ENCODE peak calls at places on chromosomes 5 and 9, in six cellular contexts. H is nephron progenitor cell, U is left ventricle myocardium inferior, I is lower leg skin, D is AG09309, O is fibroblast of pulmonary artery. F is an unnamed sample.

GRCh38 chr9:3848445-3849114 is 322.8 kb upstream of the RFX3 start:
- DNase-seq in H (peak), U (no peak), I (peak), D (no peak), O (peak), F (peak)

GRCh38 chr9:31119882-31120481 is 1264.5 kb upstream of the ACO1 start:
- DNase-seq in H (no peak), U (no peak), I (no peak), D (no peak), O (peak), F (peak)

GRCh38 chr5:140402258-140403074 is 833 bp downstream of the ANKHD1 start:
- DNase-seq in H (peak), U (peak), I (peak), D (no peak), O (peak), F (peak)

GRCh38 chr9:128155736-128156500 is 4.1 kb upstream of the BBLN start:
- DNase-seq in H (no peak), U (no peak), I (no peak), D (no peak), O (no peak), F (no peak)

GRCh38 chr9:130348881-130349280 is 83.3 kb downstream of the HMCN2 start:
- DNase-seq in H (no peak), U (no peak), I (no peak), D (no peak), O (no peak), F (no peak)

GRCh38 chr5:103120607-103121200 is 603 bp downstream of the PPIP5K2 start:
- DNase-seq in H (peak), U (no peak), I (no peak), D (no peak), O (peak), F (no peak)

GRCh38 chr5:34511063-34511462 is 145.1 kb upstream of the RAI14 start:
- DNase-seq in H (no peak), U (no peak), I (no peak), D (no peak), O (no peak), F (no peak)

GRCh38 chr5:90557871-90558270 is 726 bp upstream of the ADGRV1 start:
- DNase-seq in H (no peak), U (no peak), I (no peak), D (no peak), O (no peak), F (no peak)

GRCh38 chr9:130770679-130771442 is 64.2 kb upstream of the ABL1 start:
- DNase-seq in H (no peak), U (no peak), I (no peak), D (peak), O (peak), F (no peak)

GRCh38 chr5:96189028-96189826 is 227.6 kb upstream of the ELL2 start:
- DNase-seq in H (no peak), U (no peak), I (no peak), D (no peak), O (no peak), F (no peak)
- TF ChIP-seq CTCF in H (no peak), U (no peak), I (no peak), D (no peak), O (no peak), F (no peak)

GRCh38 chr5:43432486-43433365 is 20.5 kb upstream of the CCL28 start:
- DNase-seq in H (no peak), U (peak), I (peak), D (peak), O (peak), F (no peak)

GRCh38 chr5:43433381-43433780 is 21.2 kb upstream of the CCL28 start:
- DNase-seq in H (no peak), U (no peak), I (no peak), D (no peak), O (no peak), F (no peak)

GRCh38 chr5:43437062-43437660 is 25.0 kb upstream of the CCL28 start:
- DNase-seq in H (no peak), U (no peak), I (no peak), D (no peak), O (no peak), F (no peak)
- TF ChIP-seq CTCF in H (no peak), U (no peak), I (no peak), D (no peak), O (no peak), F (no peak)

GRCh38 chr5:172981931-172982330 is 1.6 kb upstream of the ATP6V0E1 start:
- DNase-seq in H (no peak), U (no peak), I (no peak), D (no peak), O (no peak), F (no peak)

GRCh38 chr5:172979778-172980177 is 3.8 kb upstream of the ATP6V0E1 start:
- DNase-seq in H (no peak), U (no peak), I (no peak), D (no peak), O (no peak), F (no peak)

GRCh38 chr5:172985596-172985995 is 2.0 kb downstream of the ATP6V0E1 start:
- DNase-seq in H (no peak), U (no peak), I (no peak), D (no peak), O (no peak), F (no peak)

GRCh38 chr5:172983542-172984243 is at the start of gene ATP6V0E1:
- DNase-seq in H (peak), U (peak), I (peak), D (peak), O (peak), F (peak)

GRCh38 chr5:172984244-172984953 is 828 bp downstream of the ATP6V0E1 start:
- DNase-seq in H (peak), U (peak), I (peak), D (peak), O (peak), F (peak)
- TF ChIP-seq CTCF in H (no peak), U (peak), I (no peak), D (peak), O (peak), F (no peak)

GRCh38 chr5:127878174-127878750 is 175.1 kb downstream of the CCDC192 start:
- DNase-seq in H (peak), U (peak), I (no peak), D (no peak), O (peak), F (peak)
- TF ChIP-seq CTCF in H (peak), U (peak), I (no peak), D (peak), O (peak), F (peak)

GRCh38 chr5:169648725-169649124 is 11.7 kb downstream of the DOCK2 start:
- DNase-seq in H (no peak), U (peak), I (no peak), D (no peak), O (peak), F (no peak)
- TF ChIP-seq CTCF in H (no peak), U (no peak), I (no peak), D (no peak), O (no peak), F (no peak)

GRCh38 chr9:88992556-88992955 is 1.3 kb downstream of the S1PR3 start:
- DNase-seq in H (no peak), U (no peak), I (no peak), D (no peak), O (no peak), F (no peak)

GRCh38 chr9:88993327-88993726 is 2.1 kb downstream of the S1PR3 start:
- DNase-seq in H (no peak), U (no peak), I (no peak), D (no peak), O (peak), F (no peak)

GRCh38 chr9:88990721-88991065 is 575 bp upstream of the S1PR3 start:
- DNase-seq in H (peak), U (no peak), I (no peak), D (no peak), O (no peak), F (peak)

GRCh38 chr9:88989961-88990570 is 1.2 kb upstream of the S1PR3 start:
- DNase-seq in H (peak), U (no peak), I (no peak), D (no peak), O (no peak), F (no peak)

DNA sequence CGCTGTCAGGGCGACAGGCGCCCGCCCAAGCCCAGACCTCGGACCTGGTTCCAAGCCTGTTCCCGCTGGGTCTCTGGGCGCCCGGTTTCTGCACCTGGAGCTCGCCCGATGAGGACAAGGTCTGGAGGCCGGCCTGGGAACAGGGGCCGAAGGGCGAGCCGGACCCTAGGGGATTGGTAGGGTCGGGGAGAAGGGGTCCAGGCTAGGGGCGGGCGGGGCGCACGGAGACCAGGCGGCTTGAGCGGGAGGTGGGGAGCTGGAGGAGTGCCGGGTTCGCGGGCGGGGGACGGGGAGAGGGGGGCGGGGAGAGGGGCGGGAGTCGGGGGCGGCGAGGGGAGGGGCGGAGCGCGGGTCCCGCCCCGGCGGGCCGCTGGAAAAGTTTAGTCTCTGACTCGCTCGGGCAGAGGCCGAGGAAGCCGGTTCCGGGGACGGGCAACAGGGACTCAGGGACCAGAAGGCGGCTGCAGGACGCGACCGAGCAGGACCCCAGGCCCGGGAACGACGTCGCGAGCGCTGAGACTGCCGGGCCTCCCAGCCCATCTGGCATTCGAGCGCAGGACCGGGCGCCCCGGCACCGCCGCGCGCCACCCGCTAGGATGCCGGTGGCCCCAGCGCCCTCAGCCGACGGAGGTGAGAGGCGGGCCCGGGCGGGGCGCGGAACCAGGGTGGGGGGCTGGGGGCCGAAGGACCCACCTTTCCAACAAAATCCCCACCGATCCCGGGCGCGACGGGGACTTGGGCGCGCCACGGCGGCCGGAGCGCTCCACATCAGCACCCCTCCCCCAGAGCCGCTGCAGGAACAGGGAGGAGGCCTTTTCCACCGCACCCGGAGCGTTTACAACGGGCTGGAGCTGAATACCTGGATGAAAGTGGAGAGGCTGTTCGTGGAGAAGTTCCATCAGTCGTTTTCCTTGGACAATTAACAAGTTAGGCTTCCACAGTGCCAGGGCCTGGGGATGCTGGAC is at the start of gene S1PR3:
- DNase-seq in H (peak), U (peak), I (no peak), D (no peak), O (no peak), F (peak)
- TF ChIP-seq CTCF in H (no peak), U (peak), I (no peak), D (no peak), O (no peak), F (no peak)

GRCh38 chr9:73141282-73141681 is 10.4 kb upstream of the ANXA1 start:
- DNase-seq in H (no peak), U (no peak), I (no peak), D (no peak), O (no peak), F (no peak)

GRCh38 chr9:73135394-73135793 is 16.3 kb upstream of the ANXA1 start:
- DNase-seq in H (no peak), U (no peak), I (no peak), D (no peak), O (no peak), F (no peak)

GRCh38 chr9:73137914-73138313 is 13.8 kb upstream of the ANXA1 start:
- DNase-seq in H (no peak), U (no peak), I (no peak), D (no peak), O (no peak), F (no peak)

GRCh38 chr9:73133921-73134407 is 17.7 kb upstream of the ANXA1 start:
- DNase-seq in H (no peak), U (no peak), I (peak), D (no peak), O (no peak), F (no peak)

DNA sequence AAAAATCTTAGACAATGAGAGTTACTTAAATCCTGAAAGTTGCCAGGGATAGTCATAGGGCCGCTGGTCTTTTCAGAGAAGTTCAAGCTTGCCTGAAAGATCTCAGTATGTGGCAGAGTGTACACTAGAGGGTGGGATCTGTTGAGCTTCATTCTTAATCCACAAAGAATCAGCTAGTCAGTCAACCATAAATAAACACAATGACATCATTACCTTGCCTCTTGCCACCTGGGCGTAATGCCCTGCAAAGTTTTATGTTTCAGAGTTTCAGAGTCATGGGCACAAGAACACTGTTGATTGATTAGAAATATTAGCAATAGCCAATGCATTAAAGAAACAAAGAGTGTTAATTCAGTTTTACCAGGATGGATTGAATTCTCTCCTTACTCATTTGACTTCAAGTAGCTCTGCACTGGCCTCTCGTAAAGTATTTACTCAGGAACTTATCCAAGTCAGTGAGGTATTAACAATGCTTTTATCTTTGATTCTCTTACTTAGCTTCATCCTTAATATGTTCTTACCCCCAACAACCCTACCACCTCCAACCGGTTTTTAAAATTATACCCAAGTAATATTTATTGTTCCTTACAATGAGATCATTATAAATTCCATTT is 14.3 kb upstream of the ANXA1 start:
- DNase-seq in H (no peak), U (no peak), I (no peak), D (no peak), O (no peak), F (no peak)
- TF ChIP-seq CTCF in H (no peak), U (no peak), I (no peak), D (no peak), O (no peak), F (no peak)